ENCODE peak calls at places on chromosomes 1 and 21, in six cellular contexts. G is AG08396, D is Daoy, C is cardiac septum, A is GM03348, F is NCI-H2171. L is an unnamed sample.

GRCh38 chr1:42957229-42957879 is 1.3 kb downstream of the SLC2A1 start:
- DNase-seq in G (no peak), D (no peak), C (no peak), A (no peak), F (no peak), L (no peak)

GRCh38 chr1:210302501-210302900 is 26.2 kb upstream of the HHAT start:
- DNase-seq in G (no peak), D (no peak), C (no peak), A (no peak), F (no peak), L (no peak)

GRCh38 chr21:17848228-17848627 is 29.1 kb upstream of the C21orf91 start:
- DNase-seq in G (peak), D (peak), C (no peak), A (peak), F (no peak), L (no peak)

GRCh38 chr1:230136453-230137327 is 69.7 kb downstream of the GALNT2 start:
- DNase-seq in G (no peak), D (no peak), C (no peak), A (no peak), F (no peak), L (no peak)

GRCh38 chr1:17251699-17252376 is 2.9 kb downstream of the PADI3 start:
- DNase-seq in G (peak), D (peak), C (no peak), A (peak), F (no peak), L (no peak)

GRCh38 chr1:96865731-96866684 is 144.4 kb downstream of the PTBP2 start:
- DNase-seq in G (peak), D (peak), C (no peak), A (peak), F (no peak), L (no peak)

GRCh38 chr1:75986478-75986877 is 54.3 kb upstream of the ASB17 start:
- DNase-seq in G (no peak), D (no peak), C (no peak), A (no peak), F (no peak), L (no peak)

GRCh38 chr1:164473544-164473943 is 85.4 kb upstream of the PBX1 start:
- DNase-seq in G (no peak), D (no peak), C (no peak), A (no peak), F (no peak), L (no peak)

GRCh38 chr21:39204134-39204533 is 20.9 kb upstream of the PSMG1 start:
- DNase-seq in G (no peak), D (no peak), C (no peak), A (no peak), F (no peak), L (no peak)

GRCh38 chr21:30166171-30166570 is 434 bp downstream of the CLDN17 start:
- DNase-seq in G (no peak), D (no peak), C (no peak), A (no peak), F (no peak), L (no peak)

GRCh38 chr1:224300346-224300745 is 29.6 kb downstream of the NVL start:
- DNase-seq in G (peak), D (peak), C (no peak), A (peak), F (no peak), L (no peak)

GRCh38 chr1:62245201-62245600 is 50.6 kb downstream of the L1TD1 start:
- DNase-seq in G (no peak), D (no peak), C (no peak), A (peak), F (no peak), L (no peak)

GRCh38 chr1:30604801-30605440 is 118.5 kb downstream of the MATN1 start:
- DNase-seq in G (no peak), D (no peak), C (peak), A (no peak), F (no peak), L (no peak)

GRCh38 chr1:174789399-174789798 is 210.3 kb upstream of the CACYBP start:
- DNase-seq in G (peak), D (peak), C (no peak), A (peak), F (no peak), L (no peak)

GRCh38 chr1:154352581-154353459 is 27.5 kb downstream of the ATP8B2 start:
- DNase-seq in G (peak), D (peak), C (no peak), A (peak), F (peak), L (peak)

GRCh38 chr1:176111835-176112234 is 95.3 kb downstream of the COP1 start:
- DNase-seq in G (no peak), D (no peak), C (no peak), A (no peak), F (no peak), L (no peak)

GRCh38 chr1:172756029-172756428 is 97.1 kb downstream of the FASLG start:
- DNase-seq in G (no peak), D (no peak), C (no peak), A (no peak), F (no peak), L (no peak)

GRCh38 chr1:244874974-244875579 is 10.7 kb upstream of the HNRNPU start:
- DNase-seq in G (no peak), D (no peak), C (no peak), A (no peak), F (no peak), L (no peak)

GRCh38 chr1:4762146-4762545 is 107.7 kb downstream of the AJAP1 start:
- DNase-seq in G (no peak), D (no peak), C (no peak), A (no peak), F (no peak), L (no peak)

GRCh38 chr1:56525463-56526155 is 53.8 kb downstream of the PLPP3 start:
- DNase-seq in G (no peak), D (peak), C (peak), A (peak), F (no peak), L (no peak)

GRCh38 chr21:14991957-14992356 is 72.8 kb downstream of the NRIP1 start:
- DNase-seq in G (no peak), D (peak), C (no peak), A (no peak), F (no peak), L (no peak)

GRCh38 chr1:201383647-201384405 is 6.3 kb upstream of the TNNT2 start:
- DNase-seq in G (peak), D (peak), C (no peak), A (peak), F (peak), L (no peak)

GRCh38 chr1:234683856-234684632 is 74.1 kb upstream of the IRF2BP2 start:
- DNase-seq in G (peak), D (peak), C (peak), A (peak), F (no peak), L (no peak)

GRCh38 chr1:39272791-39273071 is 68.2 kb downstream of the MACF1 start:
- DNase-seq in G (no peak), D (no peak), C (no peak), A (no peak), F (no peak), L (no peak)

GRCh38 chr1:181264843-181265242 is 176.3 kb downstream of the IER5 start:
- DNase-seq in G (no peak), D (no peak), C (no peak), A (no peak), F (no peak), L (no peak)

GRCh38 chr21:33229776-33230517 is at the start of gene IFNAR2:
- DNase-seq in G (peak), D (peak), C (peak), A (peak), F (peak), L (no peak)

GRCh38 chr21:44829507-44830092 is 11.7 kb upstream of the SUMO3 start:
- DNase-seq in G (no peak), D (no peak), C (no peak), A (no peak), F (no peak), L (no peak)

GRCh38 chr1:5552787-5553484 is 439.3 kb downstream of the NPHP4 start:
- DNase-seq in G (no peak), D (no peak), C (no peak), A (no peak), F (no peak), L (no peak)

GRCh38 chr21:29904359-29905282 is 35.2 kb downstream of the GRIK1 start:
- DNase-seq in G (no peak), D (peak), C (no peak), A (no peak), F (no peak), L (no peak)

GRCh38 chr1:116673935-116674630 is 6.5 kb upstream of the IGSF3 start:
- DNase-seq in G (no peak), D (no peak), C (no peak), A (no peak), F (no peak), L (no peak)

GRCh38 chr21:42111811-42112210 is 40.7 kb downstream of the UMODL1 start:
- DNase-seq in G (no peak), D (no peak), C (no peak), A (no peak), F (no peak), L (no peak)

GRCh38 chr1:1665815-1666251 is 7.0 kb upstream of the CDK11B start:
- DNase-seq in G (no peak), D (no peak), C (no peak), A (no peak), F (no peak), L (no peak)

GRCh38 chr1:25765910-25766645 is 33.9 kb upstream of the SELENON start:
- DNase-seq in G (no peak), D (no peak), C (no peak), A (no peak), F (peak), L (no peak)

GRCh38 chr21:31900121-31900895 is 27.5 kb downstream of the HUNK start:
- DNase-seq in G (no peak), D (no peak), C (no peak), A (no peak), F (no peak), L (no peak)

GRCh38 chr1:201261771-201262547 is 21.3 kb upstream of the PKP1 start:
- DNase-seq in G (no peak), D (no peak), C (peak), A (peak), F (no peak), L (no peak)

GRCh38 chr1:57868895-57869294 is 445.0 kb upstream of the DAB1 start:
- DNase-seq in G (no peak), D (no peak), C (no peak), A (no peak), F (no peak), L (no peak)

GRCh38 chr1:48292706-48293105 is 70.2 kb downstream of the SLC5A9 start:
- DNase-seq in G (no peak), D (no peak), C (no peak), A (no peak), F (no peak), L (no peak)

GRCh38 chr1:25900209-25900608 is 6.0 kb downstream of the STMN1 start:
- DNase-seq in G (no peak), D (no peak), C (no peak), A (no peak), F (no peak), L (peak)